ENCODE peak calls at places on chromosomes 11 and 22, in six cellular contexts. K, A, T, W, F and P are unnamed samples.
A peak's percentile ranks its signal among the peaks of the same experiment; 100 is the strongest.

GRCh38 chr11:47241740-47242400 is 6.7 kb downstream of the ACP2 start:
- DNase-seq in K (no peak), A (no peak), T (no peak), W (no peak), F (no peak), P (no peak)

GRCh38 chr11:109971184-109971523 is 122.0 kb upstream of the ZC3H12C start:
- DNase-seq in K (no peak), A (no peak), T (peak; percentile 10), W (peak; percentile 90), F (peak; percentile 83), P (no peak)

GRCh38 chr11:67271212-67271547 is 4.9 kb downstream of the GRK2 start:
- DNase-seq in K (no peak), A (no peak), T (no peak), W (no peak), F (no peak), P (no peak)

GRCh38 chr11:27203077-27203476 is 159.9 kb downstream of the CCDC34 start:
- DNase-seq in K (no peak), A (no peak), T (no peak), W (no peak), F (no peak), P (no peak)

GRCh38 chr22:37501610-37502341 is 15.6 kb upstream of the MFNG start:
- DNase-seq in K (no peak), A (no peak), T (no peak), W (peak; percentile 84), F (peak; percentile 80), P (no peak)

GRCh38 chr11:126115253-126115540 is 52.5 kb upstream of the CDON start:
- DNase-seq in K (no peak), A (no peak), T (no peak), W (no peak), F (peak; percentile 53), P (no peak)

GRCh38 chr22:25148149-25148691 is 51.4 kb upstream of the CRYBB3 start:
- DNase-seq in K (no peak), A (no peak), T (no peak), W (no peak), F (no peak), P (no peak)

GRCh38 chr22:37529652-37530345 is 10.6 kb upstream of the CARD10 start:
- DNase-seq in K (no peak), A (no peak), T (no peak), W (no peak), F (no peak), P (no peak)

GRCh38 chr22:27474711-27475547 is 326.6 kb downstream of the MN1 start:
- DNase-seq in K (no peak), A (no peak), T (no peak), W (peak; percentile 96), F (peak; percentile 91), P (no peak)

GRCh38 chr11:92447586-92447985 is 223.0 kb downstream of the FAT3 start:
- DNase-seq in K (no peak), A (no peak), T (no peak), W (no peak), F (no peak), P (no peak)

GRCh38 chr11:79441159-79441875 is 487 bp upstream of the TENM4 start:
- DNase-seq in K (no peak), A (no peak), T (no peak), W (peak; percentile 18), F (no peak), P (no peak)

GRCh38 chr11:62854825-62855570 is 15.6 kb upstream of the WDR74 start:
- DNase-seq in K (no peak), A (no peak), T (peak; percentile 61), W (peak; percentile 30), F (no peak), P (no peak)

GRCh38 chr11:83835423-83835822 is 549.3 kb upstream of the CCDC90B start:
- DNase-seq in K (no peak), A (no peak), T (no peak), W (peak; percentile 11), F (no peak), P (no peak)

GRCh38 chr11:7251836-7252682 is at the start of gene SYT9:
- DNase-seq in K (no peak), A (peak; percentile 64), T (no peak), W (peak; percentile 26), F (no peak), P (no peak)

GRCh38 chr11:12288212-12288933 is 89.0 kb upstream of the PARVA start:
- DNase-seq in K (no peak), A (peak; percentile 86), T (peak; percentile 58), W (peak; percentile 93), F (peak; percentile 89), P (no peak)

GRCh38 chr11:36352919-36353318 is 56.8 kb downstream of the PRR5L start:
- DNase-seq in K (no peak), A (no peak), T (no peak), W (no peak), F (no peak), P (peak; percentile 55)

GRCh38 chr11:19329910-19330309 is 89.2 kb upstream of the E2F8 start:
- DNase-seq in K (no peak), A (no peak), T (no peak), W (no peak), F (no peak), P (no peak)

GRCh38 chr11:111585371-111585770 is 16.9 kb upstream of the SIK2 start:
- DNase-seq in K (no peak), A (no peak), T (no peak), W (peak; percentile 85), F (peak; percentile 63), P (no peak)

GRCh38 chr11:108562746-108563581 is 30.6 kb downstream of the EXPH5 start:
- DNase-seq in K (no peak), A (no peak), T (no peak), W (peak; percentile 78), F (peak; percentile 24), P (no peak)

GRCh38 chr11:64592234-64592615 is 1.2 kb downstream of the SLC22A12 start:
- DNase-seq in K (no peak), A (no peak), T (no peak), W (no peak), F (no peak), P (no peak)

GRCh38 chr11:44096360-44097188 is 1.1 kb downstream of the EXT2 start:
- DNase-seq in K (no peak), A (no peak), T (peak; percentile 6), W (no peak), F (peak; percentile 66), P (no peak)

GRCh38 chr11:74777877-74778276 is 29.2 kb downstream of the RNF169 start:
- DNase-seq in K (no peak), A (no peak), T (no peak), W (no peak), F (no peak), P (no peak)

GRCh38 chr11:33475999-33476398 is 218.8 kb downstream of the HIPK3 start:
- DNase-seq in K (no peak), A (peak; percentile 37), T (peak; percentile 24), W (peak; percentile 82), F (peak; percentile 28), P (no peak)

GRCh38 chr11:59182457-59183151 is 10.7 kb downstream of the DTX4 start:
- DNase-seq in K (no peak), A (no peak), T (no peak), W (no peak), F (peak; percentile 20), P (no peak)

GRCh38 chr22:31241936-31242335 is 29.8 kb downstream of the LIMK2 start:
- DNase-seq in K (no peak), A (no peak), T (no peak), W (peak; percentile 82), F (peak; percentile 77), P (no peak)

GRCh38 chr22:50139843-50140415 is 30.6 kb upstream of the PANX2 start:
- DNase-seq in K (no peak), A (no peak), T (peak; percentile 75), W (no peak), F (no peak), P (no peak)

GRCh38 chr11:11608783-11609232 is 13.0 kb downstream of the GALNT18 start:
- DNase-seq in K (no peak), A (no peak), T (peak; percentile 44), W (no peak), F (peak; percentile 86), P (no peak)

GRCh38 chr22:17786435-17787158 is 12.3 kb upstream of the BID start:
- DNase-seq in K (no peak), A (no peak), T (no peak), W (no peak), F (no peak), P (no peak)

GRCh38 chr11:119783466-119784400 is 54.7 kb upstream of the NECTIN1 start:
- DNase-seq in K (no peak), A (no peak), T (no peak), W (peak; percentile 36), F (no peak), P (no peak)

GRCh38 chr11:118358071-118358470 is 1.3 kb upstream of the UBE4A start:
- DNase-seq in K (no peak), A (no peak), T (no peak), W (no peak), F (no peak), P (no peak)

GRCh38 chr11:44946268-44946667 is 4.4 kb downstream of the TP53I11 start:
- DNase-seq in K (no peak), A (no peak), T (no peak), W (no peak), F (no peak), P (no peak)

GRCh38 chr11:86848132-86848531 is 47.8 kb downstream of the PRSS23 start:
- DNase-seq in K (no peak), A (no peak), T (no peak), W (no peak), F (no peak), P (no peak)

GRCh38 chr11:121012091-121012490 is 11.8 kb upstream of the TBCEL start:
- DNase-seq in K (no peak), A (no peak), T (no peak), W (no peak), F (no peak), P (no peak)